ENCODE peak calls at places on chromosome 17, in seven cellular contexts. N is HCT116, H is PC-3, Y is GM23338, V is GM23248, T is MM.1S, L is hepatocyte. F is an unnamed sample.

GRCh38 chr17:73393962-73394361 is 82.2 kb upstream of the CDC42EP4 start:
- DNase-seq in N (peak), H (peak), Y (peak), V (peak), T (no peak), L (peak), F (no peak)

GRCh38 chr17:66665194-66665593 is 169.7 kb upstream of the CACNG5 start:
- DNase-seq in N (no peak), H (peak), Y (no peak), V (peak), T (no peak), L (no peak), F (no peak)

GRCh38 chr17:63102034-63102433 is 136.0 kb downstream of the TANC2 start:
- DNase-seq in N (no peak), H (no peak), Y (peak), V (no peak), T (no peak), L (no peak), F (no peak)

GRCh38 chr17:45271603-45272002 is 9.7 kb upstream of the SPATA32 start:
- DNase-seq in N (no peak), H (no peak), Y (no peak), V (no peak), T (no peak), L (no peak), F (no peak)

GRCh38 chr17:81165246-81166032 is at the start of gene PVALEF:
- DNase-seq in N (no peak), H (no peak), Y (peak), V (peak), T (no peak), L (peak), F (peak)

GRCh38 chr17:71080937-71081336 is 911.6 kb downstream of the KCNJ2 start:
- DNase-seq in N (no peak), H (no peak), Y (peak), V (no peak), T (no peak), L (no peak), F (no peak)

GRCh38 chr17:78998311-78999055 is 11.1 kb downstream of the CANT1 start:
- DNase-seq in N (no peak), H (peak), Y (no peak), V (peak), T (no peak), L (no peak), F (no peak)

GRCh38 chr17:1005361-1005946 is 8.5 kb downstream of the TIMM22 start:
- DNase-seq in N (no peak), H (no peak), Y (no peak), V (peak), T (no peak), L (peak), F (no peak)

GRCh38 chr17:82235775-82236141 is 6.9 kb downstream of the SLC16A3 start:
- DNase-seq in N (no peak), H (no peak), Y (no peak), V (no peak), T (no peak), L (peak), F (no peak)

GRCh38 chr17:63537991-63538692 is 12.1 kb upstream of the DCAF7 start:
- DNase-seq in N (no peak), H (no peak), Y (peak), V (peak), T (no peak), L (no peak), F (peak)

GRCh38 chr17:56593741-56594527 is 435 bp downstream of the NOG start:
- DNase-seq in N (no peak), H (peak), Y (peak), V (peak), T (peak), L (peak), F (peak)

GRCh38 chr17:79188048-79188447 is 113.4 kb downstream of the ENGASE start:
- DNase-seq in N (peak), H (peak), Y (peak), V (peak), T (no peak), L (peak), F (peak)

GRCh38 chr17:80267391-80267790 is 6.7 kb downstream of the RNF213 start:
- DNase-seq in N (no peak), H (no peak), Y (no peak), V (no peak), T (no peak), L (no peak), F (no peak)

GRCh38 chr17:5065227-5065744 is 13.0 kb upstream of the ZFP3 start:
- DNase-seq in N (no peak), H (no peak), Y (no peak), V (no peak), T (no peak), L (no peak), F (no peak)

GRCh38 chr17:69810326-69811035 is 264.5 kb upstream of the KCNJ16 start:
- DNase-seq in N (no peak), H (peak), Y (no peak), V (peak), T (no peak), L (no peak), F (no peak)

GRCh38 chr17:10349403-10349802 is 23.4 kb downstream of the MYH13 start:
- DNase-seq in N (peak), H (no peak), Y (peak), V (peak), T (no peak), L (no peak), F (peak)

GRCh38 chr17:43832976-43833829 is at the start of gene MPP3:
- DNase-seq in N (no peak), H (peak), Y (peak), V (peak), T (peak), L (peak), F (peak)

GRCh38 chr17:6427284-6427781 is 7.6 kb downstream of the AIPL1 start:
- DNase-seq in N (no peak), H (peak), Y (no peak), V (peak), T (peak), L (no peak), F (no peak)

GRCh38 chr17:58332720-58333395 is 4.3 kb upstream of the TSPOAP1 start:
- DNase-seq in N (no peak), H (no peak), Y (no peak), V (no peak), T (peak), L (no peak), F (no peak)

GRCh38 chr17:34703533-34703932 is 124.2 kb downstream of the TMEM132E start:
- DNase-seq in N (no peak), H (peak), Y (peak), V (peak), T (peak), L (peak), F (peak)

GRCh38 chr17:79811036-79811887 is 14.4 kb upstream of the CBX8 start:
- DNase-seq in N (peak), H (peak), Y (peak), V (peak), T (no peak), L (peak), F (peak)

DNA sequence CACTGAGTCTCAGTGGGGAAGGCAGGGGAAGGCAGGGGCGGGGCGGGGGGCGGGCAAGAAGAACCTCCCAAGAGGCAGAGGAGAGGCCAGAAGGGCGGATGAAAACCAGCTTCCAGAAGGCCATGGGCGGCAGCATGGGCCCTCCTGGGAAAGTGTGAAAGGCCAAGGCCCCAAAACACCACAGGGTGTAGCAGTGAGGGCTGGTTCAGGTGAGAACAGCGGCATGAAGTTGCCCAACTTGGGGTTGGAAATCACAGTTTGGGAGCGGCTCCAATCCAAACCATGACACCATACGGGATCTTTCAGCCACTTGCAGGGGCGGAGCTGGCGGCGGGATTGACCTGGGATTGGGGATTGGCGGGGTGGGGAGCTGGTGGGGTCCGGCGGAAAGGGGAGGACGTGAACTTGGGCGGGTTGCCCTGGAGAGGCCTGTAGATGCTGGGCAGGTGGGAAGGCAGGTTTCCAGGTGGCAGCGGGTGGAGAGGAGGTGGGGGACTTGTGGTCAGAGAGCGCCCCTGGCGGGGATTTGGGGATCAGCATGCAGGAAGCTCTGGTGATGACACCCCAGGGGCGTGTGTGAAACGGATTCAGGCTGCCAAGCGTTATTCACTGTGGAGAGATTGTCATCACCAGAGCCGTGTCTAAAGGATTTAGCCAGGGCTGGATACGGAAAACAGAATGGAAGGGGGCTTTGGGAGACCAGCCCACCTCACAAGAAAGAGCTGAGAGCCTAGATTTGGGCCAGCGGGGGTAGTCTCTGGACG is 80.9 kb downstream of the ARHGAP23 start:
- DNase-seq in N (peak), H (peak), Y (peak), V (peak), T (no peak), L (peak), F (peak)
- TF ChIP-seq EZH2 in N (no peak), H (no peak), Y (no peak), V (no peak), T (no peak), L (no peak), F (peak)

DNA sequence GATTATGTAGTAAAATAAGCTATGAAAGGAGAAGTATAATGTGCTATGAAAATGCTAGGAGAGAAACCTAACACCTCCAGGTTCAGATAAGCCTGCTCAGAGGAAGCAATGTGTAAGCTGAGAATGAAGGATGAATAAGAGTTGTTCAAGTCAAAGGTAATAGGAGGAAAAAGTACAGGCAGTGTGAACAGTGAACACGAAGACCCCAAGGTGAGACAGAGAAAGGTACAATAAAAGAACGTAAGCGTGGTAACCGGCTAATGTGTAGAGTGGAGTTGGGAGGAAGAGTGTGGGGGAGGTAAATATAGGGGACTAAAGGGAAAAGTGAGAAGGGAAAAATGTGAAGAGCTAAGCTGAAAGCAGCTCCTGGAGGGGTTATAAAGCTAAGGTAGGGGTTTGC is 74.2 kb downstream of the TTC19 start:
- DNase-seq in N (no peak), H (no peak), Y (no peak), V (no peak), T (no peak), L (no peak), F (no peak)
- TF ChIP-seq EZH2phosphoT487 in N (no peak), H (no peak), Y (no peak), V (no peak), T (no peak), L (no peak), F (no peak)

GRCh38 chr17:8062807-8063483 is 24.1 kb downstream of the ALOX15B start:
- DNase-seq in N (no peak), H (no peak), Y (no peak), V (no peak), T (no peak), L (no peak), F (no peak)
- TF ChIP-seq EZH2 in N (no peak), H (no peak), Y (peak), V (peak), T (no peak), L (peak), F (peak)

GRCh38 chr17:33494156-33494555 is 201.1 kb upstream of the ASIC2 start:
- DNase-seq in N (no peak), H (no peak), Y (no peak), V (peak), T (no peak), L (no peak), F (no peak)
- TF ChIP-seq EZH2phosphoT487 in N (no peak), H (no peak), Y (no peak), V (no peak), T (no peak), L (no peak), F (no peak)

GRCh38 chr17:49967205-49967604 is 1.8 kb upstream of the DLX4 start:
- DNase-seq in N (no peak), H (no peak), Y (no peak), V (no peak), T (no peak), L (no peak), F (no peak)

GRCh38 chr17:49969134-49969759 is at the start of gene DLX4:
- DNase-seq in N (no peak), H (no peak), Y (peak), V (peak), T (no peak), L (no peak), F (peak)

GRCh38 chr17:49969794-49970389 is 902 bp downstream of the DLX4 start:
- DNase-seq in N (no peak), H (no peak), Y (no peak), V (no peak), T (no peak), L (no peak), F (no peak)

GRCh38 chr17:49967621-49968379 is 1.2 kb upstream of the DLX4 start:
- DNase-seq in N (peak), H (no peak), Y (no peak), V (no peak), T (no peak), L (no peak), F (no peak)

DNA sequence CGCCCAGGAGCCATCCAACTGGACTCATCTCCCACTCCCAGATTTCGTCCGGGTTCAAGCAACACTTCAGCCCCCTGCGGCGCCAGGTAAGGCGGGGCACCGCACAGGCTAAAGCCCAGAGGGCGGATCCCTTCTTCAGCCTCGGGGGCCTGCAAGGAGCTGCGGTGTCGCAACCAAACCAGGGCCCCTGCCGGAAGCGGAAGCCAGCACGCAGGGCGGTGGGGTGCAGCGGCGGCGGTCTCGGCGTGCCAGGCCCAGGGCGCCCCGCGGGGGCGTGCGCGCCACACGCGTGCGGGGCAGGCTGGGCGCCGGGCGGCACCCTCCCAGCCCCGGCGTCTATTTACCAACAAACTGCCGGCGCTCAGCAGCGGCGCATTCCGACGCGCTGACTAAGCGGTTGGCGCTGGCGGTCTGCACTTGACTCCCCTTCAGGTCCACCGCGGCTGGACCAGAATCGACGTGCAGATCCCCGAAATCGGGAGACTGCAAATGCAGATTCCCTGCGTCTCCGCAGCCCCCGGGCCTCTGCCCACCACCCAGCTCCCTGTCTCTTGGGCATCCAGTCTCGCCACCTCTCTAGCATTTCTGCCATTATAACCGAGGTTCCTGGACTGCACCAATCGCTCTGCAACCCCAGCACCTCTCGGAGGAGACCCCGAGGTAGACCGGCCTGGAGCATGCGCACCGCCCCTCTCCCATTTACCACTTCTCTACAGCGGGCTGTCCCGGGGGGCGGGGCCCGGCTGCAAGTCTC is 433 bp upstream of the DLX4 start:
- DNase-seq in N (peak), H (peak), Y (peak), V (peak), T (peak), L (peak), F (peak)
- TF ChIP-seq EZH2 in N (no peak), H (no peak), Y (no peak), V (no peak), T (no peak), L (no peak), F (peak)

DNA sequence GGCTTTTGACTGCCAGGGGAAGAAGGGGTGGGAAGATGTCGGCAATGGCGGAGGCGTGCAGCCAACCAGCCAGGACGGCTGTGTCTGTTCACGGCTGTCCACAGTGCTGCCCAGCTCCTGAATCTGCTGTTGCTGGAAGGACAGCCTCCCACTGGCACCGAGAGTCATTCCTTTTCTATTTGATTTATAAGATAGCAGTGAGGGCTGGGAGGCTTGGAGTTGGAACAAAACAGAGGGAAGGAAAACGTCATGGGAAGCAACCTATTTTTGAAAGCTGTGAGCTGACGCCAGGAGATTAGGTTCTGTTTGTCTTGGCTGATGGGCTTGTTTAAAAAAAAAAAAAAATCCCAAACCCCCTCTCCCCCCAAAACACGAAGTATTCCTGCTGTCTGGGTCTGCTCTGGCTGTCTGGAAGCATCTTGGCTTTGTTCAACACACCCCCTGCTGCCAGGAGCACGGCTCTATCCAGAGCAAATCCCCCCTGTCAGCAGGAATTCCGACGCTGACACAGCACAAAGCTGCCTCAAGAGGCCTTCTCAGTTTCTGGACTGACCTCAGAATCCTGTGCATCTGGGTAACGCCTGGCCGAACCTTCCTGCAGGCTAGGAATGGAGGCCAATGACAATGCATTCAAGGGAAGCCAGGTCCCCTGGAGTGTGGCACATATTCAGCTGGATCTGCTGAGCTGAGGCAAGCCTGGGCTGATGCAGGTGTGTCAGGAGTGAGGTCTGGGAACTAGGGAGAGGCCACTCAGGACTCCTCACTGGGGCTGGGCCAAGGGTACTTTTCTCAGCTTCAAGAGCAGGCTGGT is 41.0 kb upstream of the SREBF1 start:
- DNase-seq in N (no peak), H (no peak), Y (peak), V (peak), T (no peak), L (peak), F (peak)
- TF ChIP-seq EZH2phosphoT487 in N (no peak), H (no peak), Y (no peak), V (no peak), T (no peak), L (no peak), F (no peak)

F was measured in neural progenitor cell.